ENCODE peak calls at places on chromosomes 4 and X, in five cellular contexts. One of them, this sample, is unnamed. For H3K27me3 and H3K36me3, the result is how much of the 10 kb centered on the place peaks cover.

GRCh38 chr4:175531405-175532091 is 280.5 kb downstream of the GPM6A start:
- DNase-seq in fibroblast of lung: peak
- DNase-seq in cardiac muscle cell: no peak
- DNase-seq in tibial artery: no peak
- DNase-seq in tibial nerve: no peak
- DNase-seq in this sample: peak

GRCh38 chrX:100368167-100368566 is 41.9 kb downstream of the PCDH19 start:
- DNase-seq in tibial artery: no peak
- DNase-seq in cardiac muscle cell: peak
- DNase-seq in tibial nerve: no peak
- DNase-seq in fibroblast of lung: peak
- DNase-seq in this sample: peak

GRCh38 chr4:9703391-9703790 is 78.0 kb upstream of the DRD5 start:
- DNase-seq in fibroblast of lung: peak
- DNase-seq in tibial nerve: peak
- DNase-seq in tibial artery: peak
- DNase-seq in cardiac muscle cell: peak
- DNase-seq in this sample: peak

GRCh38 chr4:182142146-182143085 is 100.8 kb upstream of the TENM3 start:
- DNase-seq in cardiac muscle cell: peak
- DNase-seq in tibial nerve: no peak
- DNase-seq in tibial artery: no peak
- DNase-seq in fibroblast of lung: peak
- DNase-seq in this sample: no peak

GRCh38 chr4:126247409-126247808 is 932.7 kb downstream of the FAT4 start:
- DNase-seq in tibial artery: no peak
- DNase-seq in tibial nerve: no peak
- DNase-seq in fibroblast of lung: no peak
- DNase-seq in cardiac muscle cell: no peak
- DNase-seq in this sample: no peak

GRCh38 chr4:80388284-80388607 is 52.7 kb downstream of the CFAP299 start:
- DNase-seq in fibroblast of lung: no peak
- DNase-seq in tibial artery: no peak
- DNase-seq in tibial nerve: no peak
- DNase-seq in cardiac muscle cell: no peak
- DNase-seq in this sample: no peak

GRCh38 chr4:83772680-83773079 is 236.8 kb downstream of the GPAT3 start:
- DNase-seq in fibroblast of lung: no peak
- DNase-seq in cardiac muscle cell: no peak
- DNase-seq in tibial artery: no peak
- DNase-seq in tibial nerve: no peak
- DNase-seq in this sample: no peak

GRCh38 chr4:152780267-152780811 is 585 bp downstream of the ARFIP1 start:
- DNase-seq in tibial artery: no peak
- DNase-seq in tibial nerve: no peak
- DNase-seq in cardiac muscle cell: peak
- DNase-seq in fibroblast of lung: no peak
- DNase-seq in this sample: no peak

GRCh38 chr4:2843909-2844584 is 403 bp downstream of the ADD1 start:
- DNase-seq in cardiac muscle cell: peak
- DNase-seq in tibial nerve: no peak
- DNase-seq in tibial artery: no peak
- DNase-seq in fibroblast of lung: peak
- DNase-seq in this sample: no peak

DNA sequence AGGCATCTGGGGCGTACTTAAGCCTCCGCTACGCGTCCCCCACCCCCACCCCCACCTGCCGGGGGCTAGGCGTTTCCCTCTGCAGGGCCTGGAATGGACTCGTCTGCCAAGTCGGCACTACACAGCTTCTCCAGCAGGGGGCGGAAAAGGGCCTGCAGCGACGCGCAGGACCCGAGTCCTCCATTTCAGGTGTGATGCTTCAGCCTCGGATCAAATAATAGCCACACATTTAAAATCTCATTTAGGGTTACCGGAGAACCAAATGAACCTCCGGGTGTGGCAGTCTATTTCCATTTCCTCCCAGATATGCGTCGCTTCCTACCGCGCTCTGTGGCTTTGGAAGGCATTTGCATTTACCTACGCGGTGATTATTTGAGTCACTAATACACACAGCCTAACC is 2.9 kb downstream of the PAK3 start:
- DNase-seq in tibial nerve: peak
- DNase-seq in tibial artery: no peak
- DNase-seq in cardiac muscle cell: peak
- DNase-seq in fibroblast of lung: peak
- DNase-seq in this sample: no peak
- H3K27me3 ChIP-seq in tibial nerve: half or more
- H3K27me3 ChIP-seq in tibial artery: under half
- H3K27me3 ChIP-seq in cardiac muscle cell: under half
- H3K27me3 ChIP-seq in fibroblast of lung: under half
- H3K27me3 ChIP-seq in this sample: under half

GRCh38 chr4:40976343-40976742 is 226.6 kb downstream of the NSUN7 start:
- DNase-seq in cardiac muscle cell: peak
- DNase-seq in tibial artery: no peak
- DNase-seq in tibial nerve: peak
- DNase-seq in fibroblast of lung: peak
- DNase-seq in this sample: peak

GRCh38 chr4:40986375-40986774 is 228.0 kb downstream of the APBB2 start:
- DNase-seq in tibial nerve: no peak
- DNase-seq in fibroblast of lung: no peak
- DNase-seq in tibial artery: no peak
- DNase-seq in cardiac muscle cell: peak
- DNase-seq in this sample: no peak

GRCh38 chr4:40978548-40978947 is 228.8 kb downstream of the NSUN7 start:
- DNase-seq in cardiac muscle cell: no peak
- DNase-seq in fibroblast of lung: peak
- DNase-seq in tibial nerve: no peak
- DNase-seq in tibial artery: no peak
- DNase-seq in this sample: no peak

GRCh38 chr4:40984051-40984450 is 230.3 kb downstream of the APBB2 start:
- DNase-seq in tibial nerve: no peak
- DNase-seq in cardiac muscle cell: no peak
- DNase-seq in fibroblast of lung: no peak
- DNase-seq in tibial artery: no peak
- DNase-seq in this sample: no peak

DNA sequence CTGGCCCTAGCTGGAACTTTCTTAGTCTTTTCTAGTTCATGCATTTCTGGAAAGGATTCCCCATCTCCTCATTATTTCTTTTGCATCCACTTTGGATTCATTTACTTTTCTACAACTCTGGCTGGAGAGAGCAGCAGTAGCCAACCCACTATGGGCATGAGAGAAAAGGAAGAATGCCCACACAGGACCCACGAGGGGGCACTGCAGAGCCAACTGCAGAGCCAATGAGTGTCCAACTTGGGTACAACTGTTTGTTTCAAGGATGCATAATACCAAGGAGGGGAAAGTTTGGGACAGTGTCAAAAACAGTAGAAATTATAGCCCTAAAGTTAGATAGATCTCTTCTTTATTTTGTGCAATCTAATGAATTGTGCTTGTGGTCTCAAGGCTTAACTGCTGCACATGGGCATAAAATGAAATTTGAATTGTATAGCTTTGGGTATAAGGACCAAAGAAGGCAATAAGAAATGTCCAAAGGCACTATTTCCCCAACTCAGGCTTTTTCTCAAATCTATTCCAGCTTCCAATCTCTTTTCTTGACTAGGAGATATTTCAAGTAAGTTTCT is 230.6 kb downstream of the NSUN7 start:
- DNase-seq in cardiac muscle cell: peak
- DNase-seq in tibial artery: no peak
- DNase-seq in fibroblast of lung: no peak
- DNase-seq in tibial nerve: no peak
- DNase-seq in this sample: peak
- TF ChIP-seq CTCF in cardiac muscle cell: peak
- TF ChIP-seq CTCF in tibial artery: peak
- TF ChIP-seq CTCF in fibroblast of lung: peak
- TF ChIP-seq CTCF in tibial nerve: peak
- TF ChIP-seq CTCF in this sample: peak

GRCh38 chrX:139803224-139803623 is 95.3 kb upstream of the MCF2 start:
- DNase-seq in tibial nerve: no peak
- DNase-seq in tibial artery: no peak
- DNase-seq in fibroblast of lung: no peak
- DNase-seq in cardiac muscle cell: no peak
- DNase-seq in this sample: peak

GRCh38 chrX:139798701-139799100 is 90.7 kb upstream of the MCF2 start:
- DNase-seq in tibial artery: no peak
- DNase-seq in tibial nerve: no peak
- DNase-seq in cardiac muscle cell: no peak
- DNase-seq in fibroblast of lung: no peak
- DNase-seq in this sample: no peak

GRCh38 chrX:139801397-139801813 is 93.4 kb upstream of the MCF2 start:
- DNase-seq in fibroblast of lung: no peak
- DNase-seq in tibial artery: no peak
- DNase-seq in cardiac muscle cell: no peak
- DNase-seq in tibial nerve: no peak
- DNase-seq in this sample: no peak

GRCh38 chrX:139804482-139804881 is 96.5 kb upstream of the MCF2 start:
- DNase-seq in tibial artery: no peak
- DNase-seq in cardiac muscle cell: no peak
- DNase-seq in tibial nerve: no peak
- DNase-seq in fibroblast of lung: no peak
- DNase-seq in this sample: no peak

DNA sequence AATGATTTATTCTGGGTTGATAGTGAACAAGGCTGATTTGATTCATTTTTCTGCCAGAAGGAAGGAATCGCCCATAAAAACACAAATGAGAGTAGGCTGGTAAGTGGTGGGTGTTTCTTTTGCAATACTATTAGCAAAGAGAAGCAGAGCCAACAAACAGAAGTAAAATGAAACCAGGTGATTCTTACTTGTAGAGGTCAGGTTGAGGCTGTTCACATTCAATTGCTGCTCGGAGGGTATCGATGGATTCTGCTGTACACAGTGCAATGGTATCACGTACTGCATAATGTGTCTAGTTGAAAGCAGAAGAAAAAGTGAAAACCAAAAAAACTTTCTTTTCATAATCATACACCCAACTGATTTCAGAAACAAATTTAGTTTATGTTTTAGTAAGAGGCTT is 94.1 kb upstream of the MCF2 start:
- DNase-seq in tibial nerve: no peak
- DNase-seq in tibial artery: no peak
- DNase-seq in fibroblast of lung: no peak
- DNase-seq in cardiac muscle cell: no peak
- DNase-seq in this sample: no peak
- H3K36me3 ChIP-seq in tibial nerve: under half
- H3K36me3 ChIP-seq in tibial artery: under half
- H3K36me3 ChIP-seq in fibroblast of lung: under half
- H3K36me3 ChIP-seq in cardiac muscle cell: under half
- H3K36me3 ChIP-seq in this sample: under half

DNA sequence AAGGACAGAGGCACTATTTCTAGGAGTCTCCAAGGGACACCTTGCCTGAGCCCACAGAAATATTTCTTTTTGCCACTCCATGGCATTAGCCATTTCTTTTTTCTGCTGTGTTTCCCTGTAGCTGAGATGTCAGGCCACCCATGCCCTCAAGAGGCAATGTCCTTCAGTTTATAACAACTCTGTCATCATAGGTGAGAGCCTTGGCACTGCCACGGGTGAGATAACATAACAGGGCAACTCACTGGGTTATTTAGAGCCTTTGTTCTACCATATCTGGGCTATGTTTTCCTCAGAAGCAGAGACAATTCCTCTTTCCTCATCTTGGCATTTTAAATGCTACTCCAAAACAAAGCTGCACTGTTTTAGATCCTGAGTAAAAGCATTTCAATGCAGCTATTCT is 99.9 kb upstream of the MAOA start:
- DNase-seq in cardiac muscle cell: no peak
- DNase-seq in fibroblast of lung: no peak
- DNase-seq in tibial artery: no peak
- DNase-seq in tibial nerve: no peak
- DNase-seq in this sample: no peak
- H3K27me3 ChIP-seq in cardiac muscle cell: under half
- H3K27me3 ChIP-seq in fibroblast of lung: under half
- H3K27me3 ChIP-seq in tibial artery: under half
- H3K27me3 ChIP-seq in tibial nerve: under half
- H3K27me3 ChIP-seq in this sample: under half

DNA sequence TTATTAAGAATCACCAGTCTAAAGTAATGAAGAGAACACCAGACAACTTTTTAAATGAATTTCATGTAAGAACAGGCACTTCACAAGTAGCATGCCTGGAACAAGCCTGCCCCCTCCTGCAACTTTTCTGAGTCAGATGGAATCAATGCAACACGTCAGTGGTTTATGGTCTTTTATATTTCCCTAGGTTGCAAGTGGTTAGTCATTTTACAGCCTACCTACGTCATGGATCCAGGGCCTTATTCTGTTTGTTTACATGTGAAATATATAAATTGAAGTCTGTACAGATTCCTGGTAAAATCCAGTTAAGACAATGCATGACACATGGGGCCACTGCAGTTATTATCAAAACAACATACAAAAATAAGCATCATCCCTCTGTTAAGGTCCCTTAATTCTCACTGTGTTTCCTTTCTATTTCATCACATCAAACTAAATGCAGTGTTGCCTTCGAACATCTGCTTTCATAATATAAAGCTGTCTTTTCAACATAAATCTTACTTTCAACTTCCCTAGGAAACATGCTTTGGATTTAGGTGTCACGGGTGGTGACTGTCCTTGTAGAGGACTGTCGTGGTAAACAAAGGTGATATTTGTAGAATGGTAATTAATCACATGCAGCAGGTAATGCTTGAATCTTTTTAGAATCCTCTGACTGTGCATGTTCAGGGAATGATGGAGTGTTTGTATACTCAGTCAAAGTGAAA is 309.3 kb downstream of the FRMPD4 start:
- DNase-seq in fibroblast of lung: peak
- DNase-seq in cardiac muscle cell: peak
- DNase-seq in tibial artery: no peak
- DNase-seq in tibial nerve: peak
- DNase-seq in this sample: peak
- TF ChIP-seq CTCF in fibroblast of lung: peak
- TF ChIP-seq CTCF in cardiac muscle cell: peak
- TF ChIP-seq CTCF in tibial artery: no peak
- TF ChIP-seq CTCF in tibial nerve: no peak
- TF ChIP-seq CTCF in this sample: no peak

DNA sequence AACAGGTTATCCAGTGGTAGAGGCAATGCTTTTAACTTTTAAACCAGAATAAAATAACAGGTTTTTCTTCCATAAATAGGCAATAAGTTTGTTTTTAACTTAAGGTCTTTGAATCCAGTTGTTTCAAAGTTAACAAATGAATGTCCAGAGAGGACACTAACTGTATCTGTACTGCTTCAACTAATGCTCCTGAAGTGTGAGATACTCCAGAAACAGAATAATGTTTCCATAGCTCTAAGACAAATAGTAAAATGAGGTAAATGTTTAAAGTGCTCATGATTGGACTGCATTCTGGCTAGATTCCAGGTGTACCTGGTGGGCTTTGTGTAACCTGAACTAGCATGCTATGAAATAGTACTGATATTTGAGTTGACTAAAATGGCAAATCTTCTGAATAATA is 51.7 kb downstream of the METTL14 start:
- DNase-seq in tibial nerve: no peak
- DNase-seq in fibroblast of lung: no peak
- DNase-seq in cardiac muscle cell: no peak
- DNase-seq in tibial artery: no peak
- DNase-seq in this sample: no peak
- H3K36me3 ChIP-seq in tibial nerve: under half
- H3K36me3 ChIP-seq in fibroblast of lung: under half
- H3K36me3 ChIP-seq in cardiac muscle cell: half or more
- H3K36me3 ChIP-seq in tibial artery: under half
- H3K36me3 ChIP-seq in this sample: under half

GRCh38 chr4:180380733-180381132 is 1862.5 kb upstream of the TENM3 start:
- DNase-seq in fibroblast of lung: peak
- DNase-seq in tibial nerve: no peak
- DNase-seq in tibial artery: no peak
- DNase-seq in cardiac muscle cell: no peak
- DNase-seq in this sample: peak
- H3K27me3 ChIP-seq in fibroblast of lung: under half
- H3K27me3 ChIP-seq in tibial nerve: under half
- H3K27me3 ChIP-seq in tibial artery: under half
- H3K27me3 ChIP-seq in cardiac muscle cell: under half
- H3K27me3 ChIP-seq in this sample: under half

GRCh38 chr4:95499176-95499760 is 49.5 kb downstream of the UNC5C start:
- DNase-seq in cardiac muscle cell: no peak
- DNase-seq in tibial artery: no peak
- DNase-seq in tibial nerve: no peak
- DNase-seq in fibroblast of lung: no peak
- DNase-seq in this sample: no peak
- TF ChIP-seq CTCF in cardiac muscle cell: no peak
- TF ChIP-seq CTCF in tibial artery: no peak
- TF ChIP-seq CTCF in tibial nerve: no peak
- TF ChIP-seq CTCF in fibroblast of lung: no peak
- TF ChIP-seq CTCF in this sample: no peak